ENCODE peak calls at places on chromosomes 7 and 10, in four cellular contexts. V is RWPE1, N is GM10248, T is tibial nerve. J is an unnamed sample.

GRCh38 chr7:16028103-16028502 is 341.6 kb upstream of the MEOX2 start:
- DNase-seq in N (no peak), V (no peak), T (no peak), J (no peak)

GRCh38 chr7:47804767-47805545 is 143.3 kb downstream of the PKD1L1 start:
- DNase-seq in V (peak), T (no peak), N (no peak), J (no peak)

GRCh38 chr10:101562231-101562630 is 25.8 kb downstream of the POLL start:
- DNase-seq in V (no peak), N (no peak), T (no peak), J (no peak)

GRCh38 chr7:84714765-84715164 is 472.1 kb downstream of the SEMA3D start:
- DNase-seq in N (no peak), V (no peak), T (no peak), J (no peak)

GRCh38 chr7:91330378-91331295 is 66.4 kb downstream of the FZD1 start:
- DNase-seq in V (no peak), T (no peak), N (no peak), J (no peak)

GRCh38 chr10:19014034-19014433 is 34.6 kb upstream of the MALRD1 start:
- DNase-seq in N (no peak), V (peak), T (no peak), J (no peak)

GRCh38 chr10:48550977-48551376 is 53.9 kb downstream of the ARHGAP22 start:
- DNase-seq in V (no peak), T (no peak), N (no peak), J (no peak)

GRCh38 chr10:10826125-10826524 is 191.5 kb upstream of the CELF2 start:
- DNase-seq in T (no peak), V (peak), N (no peak), J (no peak)

GRCh38 chr10:65341323-65341922 is 1584.4 kb upstream of the LRRTM3 start:
- DNase-seq in T (no peak), N (no peak), V (no peak), J (no peak)

GRCh38 chr7:96996111-96996936 is 9.0 kb upstream of the DLX6 start:
- DNase-seq in T (no peak), V (no peak), N (no peak), J (no peak)

GRCh38 chr7:69531050-69531449 is 67.2 kb upstream of the AUTS2 start:
- DNase-seq in V (no peak), T (no peak), N (no peak), J (no peak)

GRCh38 chr10:87752571-87752970 is 65.5 kb downstream of the ATAD1 start:
- DNase-seq in N (no peak), T (no peak), V (peak), J (no peak)

GRCh38 chr10:78524941-78525340 is 491.3 kb downstream of the RPS24 start:
- DNase-seq in T (no peak), N (no peak), V (no peak), J (no peak)

GRCh38 chr10:107443817-107444216 is 279.3 kb upstream of the SORCS1 start:
- DNase-seq in V (no peak), T (no peak), N (no peak), J (no peak)

GRCh38 chr7:47418910-47419309 is 163.0 kb downstream of the TNS3 start:
- DNase-seq in V (no peak), T (no peak), N (no peak), J (no peak)

GRCh38 chr7:11716185-11716584 is 115.8 kb downstream of the THSD7A start:
- DNase-seq in T (no peak), N (no peak), V (no peak), J (no peak)

GRCh38 chr7:90597527-90597871 is 1.4 kb downstream of the CDK14 start:
- DNase-seq in V (peak), N (no peak), T (no peak), J (no peak)

GRCh38 chr7:112131016-112131415 is 75.2 kb downstream of the DOCK4 start:
- DNase-seq in V (no peak), N (no peak), T (no peak), J (no peak)

GRCh38 chr7:143884978-143885559 is 16.9 kb downstream of the TCAF1 start:
- DNase-seq in T (no peak), N (peak), V (peak), J (peak)

GRCh38 chr7:92631830-92632487 is 41.8 kb upstream of the FAM133B start:
- DNase-seq in T (no peak), V (no peak), N (no peak), J (no peak)

GRCh38 chr7:128084896-128085608 is 53.8 kb upstream of the LRRC4 start:
- DNase-seq in V (no peak), N (no peak), T (no peak), J (no peak)

GRCh38 chr10:130742936-130743675 is 568.4 kb downstream of the TCERG1L start:
- DNase-seq in N (no peak), V (no peak), T (no peak), J (no peak)

GRCh38 chr10:87552248-87552914 is 47.7 kb downstream of the MINPP1 start:
- DNase-seq in V (no peak), N (no peak), T (no peak), J (no peak)

GRCh38 chr7:82358009-82358578 is 85.5 kb downstream of the CACNA2D1 start:
- DNase-seq in V (no peak), N (no peak), T (no peak), J (no peak)

DNA sequence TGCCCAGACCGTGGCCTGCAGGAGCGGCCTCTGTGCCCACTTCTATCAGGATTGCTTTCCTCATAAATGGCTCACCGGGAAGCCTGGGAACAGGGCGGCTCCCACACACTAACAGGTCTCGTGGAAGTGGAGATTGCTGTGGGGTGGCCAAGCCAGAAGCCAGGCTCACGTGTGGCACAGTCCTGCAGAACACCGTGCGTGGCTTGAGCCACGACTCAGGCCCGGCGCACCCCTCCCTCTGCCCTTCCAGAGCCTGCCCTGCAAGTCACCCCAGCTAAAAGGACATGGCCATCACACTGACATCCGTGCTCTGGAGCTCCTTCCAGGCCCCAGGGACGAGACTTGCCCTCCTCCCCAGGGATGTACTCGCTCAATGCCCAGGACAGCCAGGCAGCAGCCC is 7.0 kb downstream of the GPER1 start:
- DNase-seq in T (no peak), N (no peak), V (no peak), J (no peak)
- TF ChIP-seq CTCF in T (no peak), N (no peak), V (no peak), J (no peak)

DNA sequence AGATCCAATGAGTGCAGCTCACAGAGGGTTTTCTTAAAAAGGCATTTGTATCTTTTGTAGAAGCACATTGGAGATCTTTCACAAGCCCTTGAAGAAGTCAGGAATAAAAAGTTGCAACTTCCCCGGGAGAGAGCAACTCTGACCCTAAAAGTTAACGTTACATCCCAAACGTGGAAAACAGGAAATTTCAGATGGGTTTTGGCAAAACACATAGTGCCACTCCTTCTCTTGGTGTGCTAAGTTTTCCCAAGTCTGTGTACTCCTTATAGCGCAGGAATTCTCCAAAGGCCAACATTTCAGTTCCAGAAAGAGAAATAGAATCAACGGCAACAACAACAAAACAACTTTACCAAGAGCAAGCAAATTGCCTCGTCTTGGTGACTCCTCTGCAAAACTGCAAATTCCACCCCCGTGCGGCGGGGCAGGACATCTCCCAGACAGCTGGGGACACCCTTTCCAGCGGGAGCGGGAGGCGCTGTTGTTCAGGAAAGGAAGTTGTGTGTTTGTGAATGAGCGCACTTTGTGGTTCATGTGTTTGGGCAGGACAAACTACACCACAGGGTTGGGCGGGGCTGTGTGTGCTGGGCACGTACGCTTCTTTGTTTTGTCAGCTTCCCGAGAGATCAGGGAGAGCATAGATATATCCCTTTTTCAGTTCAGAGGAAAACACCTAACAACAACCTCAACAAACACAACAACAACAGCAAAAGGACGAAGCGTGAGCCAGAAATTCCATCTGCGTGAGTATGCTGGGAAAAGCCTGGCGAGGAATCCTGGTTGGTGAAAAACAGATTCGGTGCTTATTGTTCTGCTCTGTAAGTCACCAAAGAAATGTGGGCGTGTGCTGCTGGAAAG is 294.7 kb upstream of the PITRM1 start:
- DNase-seq in T (peak), N (no peak), V (peak), J (no peak)
- TF ChIP-seq CTCF in T (peak), N (no peak), V (peak), J (no peak)

GRCh38 chr7:40151504-40151903 is 16.7 kb downstream of the SUGCT start:
- DNase-seq in V (no peak), T (no peak), N (no peak), J (no peak)
- TF ChIP-seq CTCF in V (no peak), T (no peak), N (no peak), J (no peak)

GRCh38 chr10:16789266-16789665 is 28.0 kb downstream of the RSU1 start:
- DNase-seq in V (no peak), N (no peak), T (no peak), J (no peak)
- TF ChIP-seq CTCF in V (no peak), N (no peak), T (no peak), J (no peak)

GRCh38 chr7:28615091-28615490 is 202.8 kb downstream of the CREB5 start:
- DNase-seq in T (no peak), V (no peak), N (no peak), J (no peak)
- TF ChIP-seq CTCF in T (no peak), V (no peak), N (peak), J (no peak)

GRCh38 chr10:112448903-112449302 is 1.9 kb downstream of the VTI1A start:
- DNase-seq in T (no peak), V (no peak), N (no peak), J (no peak)

GRCh38 chr10:112446055-112446854 is 459 bp downstream of the ZDHHC6 start:
- DNase-seq in N (no peak), V (peak), T (no peak), J (no peak)

GRCh38 chr10:112441520-112441919 is 5.2 kb downstream of the ZDHHC6 start:
- DNase-seq in T (no peak), V (no peak), N (no peak), J (no peak)

GRCh38 chr10:112442063-112442462 is 4.7 kb downstream of the ZDHHC6 start:
- DNase-seq in V (no peak), N (no peak), T (no peak), J (no peak)

DNA sequence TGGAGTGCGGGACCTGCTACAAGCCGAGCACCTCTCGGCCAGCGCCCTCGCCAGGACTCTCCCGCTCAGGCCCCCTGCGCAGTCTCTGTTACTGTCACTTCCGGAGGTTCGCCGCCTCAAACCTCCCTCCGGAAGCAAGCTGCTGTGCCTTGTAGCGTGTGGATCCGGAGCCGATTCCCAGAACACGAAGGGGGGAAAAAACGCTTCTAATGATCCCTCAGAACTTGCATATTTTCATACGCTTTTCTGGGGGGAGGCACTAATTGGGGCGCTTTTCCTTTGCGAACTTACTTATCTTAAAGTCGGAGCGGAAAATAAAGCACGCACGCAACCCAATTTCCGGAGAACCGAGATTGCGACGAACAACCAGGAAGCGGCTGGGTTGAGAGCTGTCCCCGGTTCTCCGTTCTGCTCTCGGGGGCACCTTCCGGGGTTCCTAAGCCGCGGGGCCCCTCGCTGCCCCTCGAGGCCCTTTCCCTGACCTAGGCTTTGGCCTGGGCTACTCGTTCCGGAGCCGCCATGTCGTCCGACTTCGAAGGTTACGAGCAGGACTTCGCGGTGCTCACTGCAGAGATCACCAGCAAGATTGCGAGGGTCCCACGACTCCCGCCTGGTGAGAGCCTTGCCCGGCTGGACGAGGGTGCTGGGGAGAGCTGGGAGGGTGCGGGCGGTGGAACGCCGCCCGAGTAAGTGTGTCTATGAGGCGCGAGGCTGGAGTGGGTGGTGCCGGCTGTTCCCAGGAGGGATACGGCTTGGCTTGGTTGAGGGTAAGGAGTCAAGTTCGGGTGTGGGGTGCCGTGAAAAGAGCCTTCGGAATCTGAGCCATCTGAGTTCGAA is at the start of the genes VTI1A and ZDHHC6:
- DNase-seq in N (peak), T (peak), V (peak), J (peak)
- TF ChIP-seq CTCF in N (no peak), T (peak), V (no peak), J (no peak)

DNA sequence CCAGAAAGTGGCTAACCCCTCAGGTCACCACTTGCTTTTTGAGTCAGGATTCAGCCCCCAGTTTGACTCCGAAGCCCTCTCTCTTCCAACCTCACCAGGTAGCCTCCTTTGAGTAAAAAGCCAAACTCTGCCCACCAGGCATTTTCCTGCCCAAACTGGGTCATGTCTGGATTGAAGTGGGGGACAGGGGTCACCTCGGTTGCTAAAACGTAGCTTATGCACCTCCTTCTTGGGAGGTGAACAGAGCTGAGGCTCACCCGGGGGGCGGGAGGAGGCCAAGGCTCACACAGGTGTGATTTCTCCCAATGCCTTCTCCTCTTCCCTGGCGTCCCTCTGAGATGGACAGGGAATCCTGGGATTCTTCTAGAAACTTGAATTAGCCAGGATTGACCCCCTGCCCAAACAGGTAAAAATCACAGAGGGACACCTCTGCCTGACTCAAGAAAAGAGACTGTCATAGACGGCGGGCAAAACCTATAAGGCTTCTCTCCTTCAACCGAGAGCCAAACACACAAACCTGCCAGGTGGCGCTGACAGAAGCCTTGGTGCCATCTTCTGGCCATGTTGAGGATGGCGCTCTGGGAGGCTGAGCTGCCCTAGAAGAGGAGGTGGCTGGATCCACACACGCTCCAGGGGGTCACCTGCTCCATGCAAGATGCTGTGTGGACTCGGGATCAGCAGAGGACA is 51.6 kb downstream of the PRLHR start:
- DNase-seq in N (peak), T (no peak), V (peak), J (peak)
- TF ChIP-seq CTCF in N (peak), T (peak), V (peak), J (peak)

GRCh38 chr7:140924019-140924820 is 509 bp downstream of the BRAF start:
- DNase-seq in V (peak), N (peak), T (peak), J (peak)
- TF ChIP-seq CTCF in V (peak), N (peak), T (peak), J (peak)

J was measured in GM13976.